ENCODE peak calls at places on chromosomes 11 and 22, in five cellular contexts. One of them, this sample, is unnamed. For H3K4me1 and H3K36me3, the result is how much of the 10 kb centered on the place peaks cover.

GRCh38 chr11:30801357-30801756 is 215.2 kb upstream of the MPPED2 start:
- DNase-seq in heart left ventricle: no peak
- DNase-seq in colonic mucosa: no peak
- DNase-seq in aorta: no peak
- DNase-seq in psoas muscle: no peak
- DNase-seq in this sample: no peak

GRCh38 chr22:37068859-37069258 is 17.3 kb downstream of the KCTD17 start:
- DNase-seq in psoas muscle: no peak
- DNase-seq in colonic mucosa: no peak
- DNase-seq in aorta: no peak
- DNase-seq in heart left ventricle: no peak
- DNase-seq in this sample: no peak

GRCh38 chr22:32814289-32814865 is 12.9 kb downstream of the TIMP3 start:
- DNase-seq in psoas muscle: no peak
- DNase-seq in aorta: no peak
- DNase-seq in heart left ventricle: no peak
- DNase-seq in colonic mucosa: no peak
- DNase-seq in this sample: no peak

GRCh38 chr11:113193894-113194293 is 120.5 kb upstream of the TTC12 start:
- DNase-seq in colonic mucosa: peak
- DNase-seq in heart left ventricle: no peak
- DNase-seq in psoas muscle: no peak
- DNase-seq in aorta: peak
- DNase-seq in this sample: no peak

GRCh38 chr22:38786631-38787030 is 7.3 kb downstream of the DNAL4 start:
- DNase-seq in psoas muscle: peak
- DNase-seq in aorta: no peak
- DNase-seq in heart left ventricle: no peak
- DNase-seq in colonic mucosa: no peak
- DNase-seq in this sample: no peak

GRCh38 chr11:45654741-45655283 is 10.6 kb downstream of the CHST1 start:
- DNase-seq in colonic mucosa: no peak
- DNase-seq in psoas muscle: no peak
- DNase-seq in aorta: peak
- DNase-seq in heart left ventricle: no peak
- DNase-seq in this sample: no peak

GRCh38 chr22:30969532-30970355 is 679 bp downstream of the TUG1 start:
- DNase-seq in aorta: peak
- DNase-seq in colonic mucosa: peak
- DNase-seq in heart left ventricle: no peak
- DNase-seq in psoas muscle: no peak
- DNase-seq in this sample: peak

GRCh38 chr11:66559862-66560676 is 8.3 kb downstream of the CTSF start:
- DNase-seq in colonic mucosa: no peak
- DNase-seq in psoas muscle: no peak
- DNase-seq in heart left ventricle: no peak
- DNase-seq in aorta: no peak
- DNase-seq in this sample: no peak

GRCh38 chr11:63536669-63537292 is at the start of gene PLAAT4:
- DNase-seq in psoas muscle: no peak
- DNase-seq in colonic mucosa: peak
- DNase-seq in aorta: peak
- DNase-seq in heart left ventricle: no peak
- DNase-seq in this sample: peak

GRCh38 chr11:92269021-92269420 is 44.4 kb downstream of the FAT3 start:
- DNase-seq in colonic mucosa: no peak
- DNase-seq in heart left ventricle: no peak
- DNase-seq in psoas muscle: no peak
- DNase-seq in aorta: no peak
- DNase-seq in this sample: no peak

GRCh38 chr22:44522526-44523170 is 24.6 kb upstream of the RTL6 start:
- DNase-seq in psoas muscle: no peak
- DNase-seq in heart left ventricle: no peak
- DNase-seq in aorta: no peak
- DNase-seq in colonic mucosa: no peak
- DNase-seq in this sample: no peak

GRCh38 chr11:1298695-1299492 is 10.5 kb downstream of the TOLLIP start:
- DNase-seq in heart left ventricle: peak
- DNase-seq in psoas muscle: peak
- DNase-seq in colonic mucosa: peak
- DNase-seq in aorta: peak
- DNase-seq in this sample: peak

DNA sequence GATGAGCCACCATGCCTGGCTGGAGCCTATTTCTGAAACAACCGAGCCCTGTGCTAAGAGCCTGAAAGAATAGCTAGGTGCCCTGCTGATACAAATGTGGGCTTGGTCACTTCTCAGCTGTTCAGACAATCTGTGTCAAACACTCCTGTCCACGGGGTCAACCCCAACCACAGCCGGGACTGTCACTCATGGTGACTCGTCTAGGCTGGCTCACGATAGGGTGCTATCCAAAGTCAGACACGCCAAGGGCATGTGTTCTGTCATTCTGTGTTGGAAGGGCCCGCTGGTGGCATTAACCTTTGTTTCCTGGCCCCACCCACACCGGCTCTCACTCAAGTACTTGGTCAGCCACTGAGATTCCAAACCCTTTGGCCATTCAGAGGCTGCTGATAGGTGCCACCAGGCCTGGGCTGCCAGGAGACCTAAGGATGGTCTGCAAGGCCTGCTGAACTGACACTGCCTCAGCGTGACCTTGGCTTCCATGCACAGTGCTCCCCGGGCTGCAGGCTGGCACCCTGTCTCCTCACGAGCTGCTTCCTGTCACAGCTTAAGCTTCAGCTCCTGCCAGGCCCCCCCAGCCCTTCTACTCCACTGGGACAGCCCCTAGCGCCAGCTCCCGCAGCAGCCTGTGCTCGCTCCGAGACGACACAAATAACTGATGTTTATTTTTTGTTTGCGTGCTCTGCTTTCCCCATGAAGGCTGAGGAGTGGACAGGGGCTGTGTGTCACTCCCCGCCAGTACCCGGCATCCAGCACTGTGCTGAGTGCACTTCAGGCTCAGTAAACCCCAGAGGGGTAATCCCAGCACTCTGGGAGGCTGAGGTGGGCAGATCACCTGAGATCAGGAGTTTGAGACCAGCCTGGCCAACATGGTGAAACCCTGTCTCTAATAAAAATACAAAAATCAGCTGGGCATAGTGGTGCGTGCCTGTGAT is 14.3 kb upstream of the CDC42BPG start:
- DNase-seq in psoas muscle: peak
- DNase-seq in aorta: no peak
- DNase-seq in heart left ventricle: no peak
- DNase-seq in colonic mucosa: no peak
- DNase-seq in this sample: no peak
- H3K4me1 ChIP-seq in psoas muscle: half or more
- H3K4me1 ChIP-seq in aorta: under half
- H3K4me1 ChIP-seq in heart left ventricle: half or more
- H3K4me1 ChIP-seq in colonic mucosa: under half
- H3K4me1 ChIP-seq in this sample: under half

GRCh38 chr22:22111983-22112382 is 129.4 kb upstream of the TOP3B start:
- DNase-seq in heart left ventricle: no peak
- DNase-seq in aorta: no peak
- DNase-seq in psoas muscle: no peak
- DNase-seq in colonic mucosa: no peak
- DNase-seq in this sample: no peak
- H3K4me3 ChIP-seq in heart left ventricle: no peak
- H3K4me3 ChIP-seq in aorta: no peak
- H3K4me3 ChIP-seq in psoas muscle: no peak
- H3K4me3 ChIP-seq in colonic mucosa: no peak
- H3K4me3 ChIP-seq in this sample: no peak

GRCh38 chr22:50175191-50175461 is 4.6 kb downstream of the PANX2 start:
- DNase-seq in colonic mucosa: no peak
- DNase-seq in psoas muscle: no peak
- DNase-seq in heart left ventricle: no peak
- DNase-seq in aorta: peak
- DNase-seq in this sample: no peak
- H3K36me3 ChIP-seq in colonic mucosa: under half
- H3K36me3 ChIP-seq in psoas muscle: under half
- H3K36me3 ChIP-seq in heart left ventricle: under half
- H3K36me3 ChIP-seq in aorta: under half
- H3K36me3 ChIP-seq in this sample: under half

GRCh38 chr11:12246989-12247388 is 130.4 kb upstream of the PARVA start:
- DNase-seq in heart left ventricle: no peak
- DNase-seq in colonic mucosa: no peak
- DNase-seq in psoas muscle: no peak
- DNase-seq in aorta: peak
- DNase-seq in this sample: no peak
- H3K4me1 ChIP-seq in heart left ventricle: half or more
- H3K4me1 ChIP-seq in colonic mucosa: under half
- H3K4me1 ChIP-seq in psoas muscle: under half
- H3K4me1 ChIP-seq in aorta: under half
- H3K4me1 ChIP-seq in this sample: under half

GRCh38 chr11:117928818-117929567 is at the start of gene TMPRSS13:
- DNase-seq in psoas muscle: no peak
- DNase-seq in aorta: no peak
- DNase-seq in heart left ventricle: no peak
- DNase-seq in colonic mucosa: peak
- DNase-seq in this sample: peak
- H3K4me3 ChIP-seq in psoas muscle: no peak
- H3K4me3 ChIP-seq in aorta: no peak
- H3K4me3 ChIP-seq in heart left ventricle: no peak
- H3K4me3 ChIP-seq in colonic mucosa: no peak
- H3K4me3 ChIP-seq in this sample: no peak

This sample was measured in Peyer's patch.